ENCODE peak calls at places on chromosomes 16 and 17, in six cellular contexts. P, C, L, F, X and K are unnamed samples.
A peak's percentile ranks its signal among the peaks of the same experiment; 100 is the strongest.

GRCh38 chr16:70402916-70403659 is 35.8 kb downstream of the ST3GAL2 start:
- DNase-seq in P (no peak), C (no peak), L (no peak), F (no peak), X (no peak), K (no peak)

GRCh38 chr17:14316131-14316854 is 15.4 kb downstream of the HS3ST3B1 start:
- DNase-seq in P (no peak), C (no peak), L (no peak), F (no peak), X (no peak), K (no peak)

GRCh38 chr16:48611329-48612137 is 1.6 kb upstream of the N4BP1 start:
- DNase-seq in P (no peak), C (no peak), L (no peak), F (peak; percentile 93), X (no peak), K (no peak)

GRCh38 chr17:80827646-80828643 is 163.7 kb upstream of the CHMP6 start:
- DNase-seq in P (no peak), C (no peak), L (peak; percentile 56), F (no peak), X (no peak), K (peak; percentile 29)

GRCh38 chr17:61423967-61424649 is 24.5 kb downstream of the TBX2 start:
- DNase-seq in P (no peak), C (no peak), L (no peak), F (no peak), X (no peak), K (no peak)

GRCh38 chr17:1036171-1036844 is 39.4 kb downstream of the TIMM22 start:
- DNase-seq in P (no peak), C (no peak), L (no peak), F (no peak), X (no peak), K (no peak)

GRCh38 chr17:68821860-68822693 is 133.1 kb downstream of the ABCA8 start:
- DNase-seq in P (no peak), C (no peak), L (no peak), F (no peak), X (peak; percentile 79), K (no peak)

GRCh38 chr17:15516150-15516549 is 47.1 kb downstream of the TVP23C start:
- DNase-seq in P (no peak), C (no peak), L (no peak), F (no peak), X (no peak), K (no peak)

GRCh38 chr16:51473091-51473490 is 322.0 kb upstream of the SALL1 start:
- DNase-seq in P (no peak), C (no peak), L (no peak), F (no peak), X (no peak), K (no peak)

GRCh38 chr17:30357476-30357875 is 21.3 kb upstream of the CPD start:
- DNase-seq in P (no peak), C (no peak), L (no peak), F (no peak), X (no peak), K (no peak)

GRCh38 chr17:29613371-29613837 is 9.3 kb downstream of the CORO6 start:
- DNase-seq in P (peak; percentile 96), C (peak; percentile 72), L (peak; percentile 98), F (peak; percentile 93), X (peak; percentile 96), K (peak; percentile 99)

GRCh38 chr17:31499771-31500554 is 108.5 kb downstream of the RAB11FIP4 start:
- DNase-seq in P (peak; percentile 80), C (no peak), L (peak; percentile 78), F (peak; percentile 19), X (peak; percentile 31), K (peak; percentile 79)

GRCh38 chr17:30970757-30971567 is at the start of gene RNF135:
- DNase-seq in P (peak; percentile 82), C (peak; percentile 64), L (peak; percentile 91), F (peak; percentile 67), X (peak; percentile 85), K (peak; percentile 93)

GRCh38 chr17:12510535-12510934 is 155.2 kb upstream of the MYOCD start:
- DNase-seq in P (no peak), C (no peak), L (no peak), F (no peak), X (no peak), K (no peak)

GRCh38 chr17:73850426-73850825 is 206.2 kb upstream of the SDK2 start:
- DNase-seq in P (no peak), C (no peak), L (no peak), F (no peak), X (no peak), K (no peak)

GRCh38 chr17:81537343-81537855 is 9.2 kb downstream of the FSCN2 start:
- DNase-seq in P (peak; percentile 59), C (no peak), L (no peak), F (no peak), X (peak; percentile 43), K (no peak)

GRCh38 chr16:67825906-67826305 is 16.2 kb upstream of the THAP11 start:
- DNase-seq in P (no peak), C (no peak), L (peak; percentile 42), F (no peak), X (no peak), K (no peak)

GRCh38 chr17:72878975-72879660 is 213.4 kb downstream of the SLC39A11 start:
- DNase-seq in P (no peak), C (no peak), L (no peak), F (no peak), X (no peak), K (no peak)

GRCh38 chr17:42039794-42040763 is 10.3 kb downstream of the C17orf113 start:
- DNase-seq in P (peak; percentile 29), C (no peak), L (no peak), F (no peak), X (no peak), K (no peak)

GRCh38 chr17:21592774-21593173 is 99.5 kb upstream of the KCNJ18 start:
- DNase-seq in P (no peak), C (no peak), L (no peak), F (no peak), X (no peak), K (no peak)

GRCh38 chr16:4615389-4616046 is 830 bp upstream of the UBALD1 start:
- DNase-seq in P (no peak), C (no peak), L (no peak), F (peak; percentile 56), X (peak; percentile 41), K (peak; percentile 52)

GRCh38 chr16:11354733-11355574 is 9.7 kb downstream of the RMI2 start:
- DNase-seq in P (no peak), C (no peak), L (no peak), F (peak; percentile 84), X (peak; percentile 33), K (no peak)

GRCh38 chr17:65137076-65137935 is at the start of gene RGS9:
- DNase-seq in P (peak; percentile 85), C (peak; percentile 16), L (peak; percentile 92), F (peak; percentile 91), X (peak; percentile 88), K (peak; percentile 89)

GRCh38 chr17:82881900-82882714 is 42.3 kb upstream of the ZNF750 start:
- DNase-seq in P (peak; percentile 67), C (no peak), L (peak; percentile 78), F (no peak), X (peak; percentile 49), K (peak; percentile 73)
- H3K4me3 ChIP-seq in P (no peak overlapping the region), C (no peak overlapping the region), L (peak overlapping the region; percentile 15), F (peak overlapping the region; percentile 59), X (no peak overlapping the region), K (no peak overlapping the region)

GRCh38 chr16:684067-684794 is at the start of gene JMJD8:
- DNase-seq in P (peak; percentile 99), C (peak; percentile 85), L (peak; percentile 99), F (peak; percentile 97), X (peak; percentile 98), K (peak; percentile 100)

GRCh38 chr16:681746-682427 is 1.7 kb downstream of the STUB1 start:
- DNase-seq in P (no peak), C (no peak), L (no peak), F (no peak), X (no peak), K (no peak)

GRCh38 chr16:680967-681745 is 946 bp downstream of the STUB1 start:
- DNase-seq in P (peak; percentile 68), C (no peak), L (no peak), F (no peak), X (peak; percentile 89), K (peak; percentile 84)

GRCh38 chr16:683396-684066 is 603 bp downstream of the JMJD8 start:
- DNase-seq in P (no peak), C (no peak), L (no peak), F (no peak), X (peak; percentile 38), K (no peak)

GRCh38 chr16:682493-683395 is 1.4 kb downstream of the JMJD8 start:
- DNase-seq in P (no peak), C (no peak), L (no peak), F (no peak), X (no peak), K (peak; percentile 61)
- H3K4me1 ChIP-seq in P (peaks cover 40% of the 10 kb centered on the region), C (peaks cover 50% of the 10 kb centered on the region), L (peaks cover 65% of the 10 kb centered on the region), F (peaks cover 36% of the 10 kb centered on the region), X (peaks cover 41% of the 10 kb centered on the region), K (peaks cover 7% of the 10 kb centered on the region)

GRCh38 chr17:4860651-4861050 is 27.5 kb downstream of the MINK1 start:
- DNase-seq in P (no peak), C (no peak), L (no peak), F (no peak), X (no peak), K (no peak)
- H3K27ac ChIP-seq in P (no peak overlapping the region), C (no peak overlapping the region), L (no peak overlapping the region), F (no peak overlapping the region), X (peak overlapping the region; percentile 3), K (peak overlapping the region; percentile 70)

DNA sequence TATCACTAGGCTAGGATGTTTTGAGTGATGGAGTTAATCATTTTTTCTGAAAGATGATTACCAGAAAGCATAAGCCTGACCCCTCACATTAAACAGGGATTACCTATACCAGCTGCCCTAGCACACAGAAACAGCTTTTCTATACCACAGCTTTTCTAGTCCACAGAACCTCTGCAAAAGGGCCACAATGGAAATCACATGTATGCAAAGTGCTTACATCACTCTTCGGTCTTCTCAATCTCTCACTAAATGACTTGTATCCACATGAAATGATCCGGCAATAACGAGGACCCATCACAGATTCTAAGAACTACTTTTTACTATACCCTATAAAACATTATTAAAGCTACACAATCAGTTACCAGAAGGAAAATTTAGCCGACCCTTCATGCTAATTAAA is 2.6 kb downstream of the CSNK2A2 start:
- DNase-seq in P (no peak), C (no peak), L (no peak), F (no peak), X (no peak), K (no peak)
- H3K4me3 ChIP-seq in P (no peak overlapping the region), C (no peak overlapping the region), L (no peak overlapping the region), F (no peak overlapping the region), X (no peak overlapping the region), K (no peak overlapping the region)

GRCh38 chr17:77366206-77366557 is 225.4 kb downstream of the SEC14L1 start:
- DNase-seq in P (no peak), C (no peak), L (no peak), F (peak; percentile 7), X (peak; percentile 9), K (no peak)
- H3K4me1 ChIP-seq in P (peaks cover 53% of the 10 kb centered on the region), C (peaks cover 44% of the 10 kb centered on the region), L (peaks cover 63% of the 10 kb centered on the region), F (peaks cover 80% of the 10 kb centered on the region), X (peaks cover 60% of the 10 kb centered on the region), K (peaks cover 10% of the 10 kb centered on the region)

GRCh38 chr17:79370594-79370993 is 240.3 kb downstream of the RBFOX3 start:
- DNase-seq in P (no peak), C (no peak), L (peak; percentile 4), F (no peak), X (no peak), K (no peak)
- H3K27ac ChIP-seq in P (no peak overlapping the region), C (no peak overlapping the region), L (no peak overlapping the region), F (no peak overlapping the region), X (no peak overlapping the region), K (no peak overlapping the region)

GRCh38 chr16:2077696-2078095 is 29.9 kb downstream of the TSC2 start:
- DNase-seq in P (no peak), C (no peak), L (no peak), F (no peak), X (no peak), K (no peak)
- H3K4me3 ChIP-seq in P (no peak overlapping the region), C (no peak overlapping the region), L (no peak overlapping the region), F (no peak overlapping the region), X (no peak overlapping the region), K (no peak overlapping the region)